ENCODE peak calls at places on chromosome 16, in ten cellular contexts. O is heart left ventricle; F is mesenchymal stem cell; M is SK-N-MC; D is nucleus accumbens; H is hypothalamus; L is skeletal muscle cell; S is activated naive CD8-positive, alpha-beta T cell treated with anti-CD3 and anti-CD28 coated beads, Interleukin-2, amount 50 U/mL, for 24 hours; N is stimulated activated CD8-positive, alpha-beta memory T cell treated with anti-CD3 and anti-CD28 coated beads, Interleukin-12 subunit alpha, Interleukin-12 subunit beta, amount 100 ng/mL, for 4 hours; P is COR-L47. Y is an unnamed sample.

GRCh38 chr16:28482026-28482425 is 9.8 kb downstream of the CLN3 start:
- DNase-seq in O (no peak), F (no peak), M (no peak), D (no peak), H (no peak), L (no peak), S (no peak), N (no peak), P (no peak), Y (no peak)

GRCh38 chr16:19131809-19132777 is 18.3 kb downstream of the ITPRIPL2 start:
- DNase-seq in O (peak; percentile 32), F (peak; percentile 72), M (no peak), D (no peak), H (no peak), L (no peak), S (no peak), N (no peak), P (no peak), Y (no peak)

GRCh38 chr16:57592591-57593003 is 35.8 kb upstream of the ADGRG1 start:
- DNase-seq in O (no peak), F (no peak), M (no peak), D (no peak), H (no peak), L (no peak), S (peak; percentile 75), N (peak; percentile 60), P (no peak), Y (no peak)

GRCh38 chr16:58105619-58106018 is 23.6 kb downstream of the CFAP20 start:
- DNase-seq in O (no peak), F (peak; percentile 42), M (no peak), D (no peak), H (no peak), L (no peak), S (no peak), N (no peak), P (no peak), Y (no peak)

GRCh38 chr16:4500283-4500682 is 24.1 kb downstream of the HMOX2 start:
- DNase-seq in O (no peak), F (peak; percentile 93), M (no peak), D (peak; percentile 20), H (no peak), L (no peak), S (no peak), N (no peak), P (no peak), Y (no peak)

GRCh38 chr16:26276289-26276688 is 584.5 kb downstream of the HS3ST4 start:
- DNase-seq in O (no peak), F (no peak), M (no peak), D (no peak), H (no peak), L (no peak), S (no peak), N (no peak), P (no peak), Y (no peak)

GRCh38 chr16:54291107-54291980 is 4.8 kb upstream of the IRX3 start:
- DNase-seq in O (no peak), F (no peak), M (no peak), D (no peak), H (no peak), L (no peak), S (no peak), N (no peak), P (no peak), Y (no peak)

GRCh38 chr16:58265480-58266052 is 29.3 kb downstream of the PRSS54 start:
- DNase-seq in O (no peak), F (no peak), M (no peak), D (no peak), H (no peak), L (no peak), S (no peak), N (no peak), P (no peak), Y (no peak)

GRCh38 chr16:19094542-19095365 is 19.0 kb upstream of the ITPRIPL2 start:
- DNase-seq in O (no peak), F (no peak), M (no peak), D (no peak), H (no peak), L (no peak), S (no peak), N (no peak), P (no peak), Y (no peak)

GRCh38 chr16:66900721-66901441 is 17.8 kb downstream of the CDH16 start:
- DNase-seq in O (peak; percentile 46), F (no peak), M (no peak), D (no peak), H (no peak), L (no peak), S (no peak), N (no peak), P (no peak), Y (no peak)

GRCh38 chr16:31477220-31478216 is 5.4 kb upstream of the SLC5A2 start:
- DNase-seq in O (no peak), F (no peak), M (no peak), D (no peak), H (no peak), L (no peak), S (peak; percentile 58), N (peak; percentile 15), P (no peak), Y (no peak)

GRCh38 chr16:86609115-86609514 is 30.8 kb downstream of the FOXL1 start:
- DNase-seq in O (no peak), F (peak; percentile 92), M (no peak), D (no peak), H (no peak), L (peak; percentile 71), S (no peak), N (no peak), P (no peak), Y (peak; percentile 77)

GRCh38 chr16:74596586-74596985 is 10.3 kb downstream of the GLG1 start:
- DNase-seq in O (no peak), F (no peak), M (no peak), D (no peak), H (no peak), L (no peak), S (no peak), N (no peak), P (no peak), Y (no peak)

GRCh38 chr16:82888616-82889015 is 261.8 kb downstream of the CDH13 start:
- DNase-seq in O (no peak), F (peak; percentile 91), M (no peak), D (no peak), H (no peak), L (peak; percentile 84), S (no peak), N (no peak), P (no peak), Y (peak; percentile 42)

GRCh38 chr16:59341368-59341767 is 607.3 kb upstream of the GOT2 start:
- DNase-seq in O (no peak), F (no peak), M (no peak), D (no peak), H (no peak), L (no peak), S (no peak), N (no peak), P (no peak), Y (no peak)

GRCh38 chr16:4795181-4795827 is at the start of gene SMIM22:
- DNase-seq in O (no peak), F (no peak), M (no peak), D (no peak), H (no peak), L (no peak), S (no peak), N (no peak), P (peak; percentile 72), Y (no peak)

GRCh38 chr16:87635541-87636049 is 33.3 kb downstream of the JPH3 start:
- DNase-seq in O (peak; percentile 52), F (peak; percentile 13), M (no peak), D (peak; percentile 24), H (peak; percentile 61), L (no peak), S (peak; percentile 79), N (peak; percentile 50), P (peak; percentile 59), Y (peak; percentile 9)

GRCh38 chr16:17369441-17369951 is 101.3 kb downstream of the XYLT1 start:
- DNase-seq in O (peak; percentile 59), F (no peak), M (no peak), D (no peak), H (peak; percentile 59), L (no peak), S (peak; percentile 62), N (peak; percentile 52), P (no peak), Y (no peak)

GRCh38 chr16:86354641-86355040 is 155.7 kb upstream of the FOXF1 start:
- DNase-seq in O (no peak), F (peak; percentile 74), M (no peak), D (no peak), H (no peak), L (no peak), S (no peak), N (no peak), P (no peak), Y (no peak)

GRCh38 chr16:61858996-61859395 is 177.2 kb downstream of the CDH8 start:
- DNase-seq in O (no peak), F (peak; percentile 6), M (no peak), D (no peak), H (no peak), L (peak; percentile 8), S (no peak), N (no peak), P (no peak), Y (peak; percentile 21)

GRCh38 chr16:46658925-46659324 is 30.1 kb downstream of the VPS35 start:
- DNase-seq in O (peak; percentile 36), F (no peak), M (no peak), D (no peak), H (peak; percentile 26), L (no peak), S (peak; percentile 33), N (no peak), P (no peak), Y (no peak)

GRCh38 chr16:56743840-56744239 is 13.9 kb downstream of the NUP93 start:
- DNase-seq in O (peak; percentile 73), F (peak; percentile 79), M (no peak), D (no peak), H (no peak), L (peak; percentile 24), S (no peak), N (no peak), P (no peak), Y (no peak)

GRCh38 chr16:11004957-11005610 is 60.7 kb downstream of the CLEC16A start:
- DNase-seq in O (no peak), F (no peak), M (no peak), D (no peak), H (no peak), L (peak; percentile 47), S (no peak), N (no peak), P (no peak), Y (no peak)

GRCh38 chr16:3012246-3012645 is 477 bp upstream of the CLDN9 start:
- DNase-seq in O (no peak), F (no peak), M (no peak), D (no peak), H (no peak), L (no peak), S (no peak), N (no peak), P (peak; percentile 85), Y (no peak)

GRCh38 chr16:84839956-84840355 is 20.2 kb downstream of the CRISPLD2 start:
- DNase-seq in O (no peak), F (peak; percentile 86), M (no peak), D (no peak), H (no peak), L (no peak), S (no peak), N (no peak), P (no peak), Y (peak; percentile 92)

GRCh38 chr16:89912143-89912542 is 6.5 kb upstream of the MC1R start:
- DNase-seq in O (no peak), F (no peak), M (no peak), D (no peak), H (no peak), L (no peak), S (no peak), N (no peak), P (no peak), Y (no peak)

GRCh38 chr16:65413861-65414260 is 292.0 kb upstream of the CDH11 start:
- DNase-seq in O (no peak), F (no peak), M (no peak), D (no peak), H (no peak), L (no peak), S (no peak), N (no peak), P (no peak), Y (no peak)

GRCh38 chr16:8355714-8356113 is 234.6 kb downstream of the TMEM114 start:
- DNase-seq in O (no peak), F (no peak), M (no peak), D (no peak), H (no peak), L (no peak), S (no peak), N (no peak), P (no peak), Y (no peak)

Y was measured in kidney epithelial cell.